ENCODE peak calls at places on chromosomes 5 and 9, in five cellular contexts. G is CD8-positive, alpha-beta memory T cell; R is Karpas-422; Z is left ventricle myocardium inferior; W is fibroblast of pulmonary artery. O is an unnamed sample.

GRCh38 chr9:135046156-135047025 is 41.1 kb upstream of the OLFM1 start:
- DNase-seq in G (no peak), R (no peak), Z (no peak), W (no peak), O (no peak)

GRCh38 chr5:178324481-178325310 is 92.1 kb upstream of the PHYKPL start:
- DNase-seq in G (no peak), R (no peak), Z (no peak), W (no peak), O (no peak)

GRCh38 chr9:135265931-135266330 is 178.5 kb downstream of the OLFM1 start:
- DNase-seq in G (no peak), R (no peak), Z (no peak), W (no peak), O (no peak)

GRCh38 chr5:33072700-33073099 is 361.6 kb downstream of the NPR3 start:
- DNase-seq in G (no peak), R (no peak), Z (no peak), W (no peak), O (no peak)

GRCh38 chr5:127505819-127506218 is 11.6 kb upstream of the PRRC1 start:
- DNase-seq in G (no peak), R (no peak), Z (no peak), W (no peak), O (no peak)

GRCh38 chr5:93053825-93054224 is 527.2 kb downstream of the NR2F1-AS1 start:
- DNase-seq in G (no peak), R (no peak), Z (no peak), W (peak; percentile 70), O (no peak)

GRCh38 chr9:115531410-115532130 is 413.6 kb upstream of the TNC start:
- DNase-seq in G (no peak), R (no peak), Z (no peak), W (peak; percentile 27), O (peak; percentile 38)

GRCh38 chr5:120344181-120344580 is 119.9 kb upstream of the PRR16 start:
- DNase-seq in G (no peak), R (no peak), Z (no peak), W (no peak), O (no peak)

GRCh38 chr9:87954230-87954629 is 20.1 kb downstream of the CDK20 start:
- DNase-seq in G (no peak), R (no peak), Z (no peak), W (no peak), O (no peak)

GRCh38 chr9:81801190-81801589 is 111.8 kb upstream of the TLE1 start:
- DNase-seq in G (no peak), R (no peak), Z (no peak), W (no peak), O (peak; percentile 67)

GRCh38 chr5:92944337-92944736 is 636.7 kb downstream of the NR2F1-AS1 start:
- DNase-seq in G (no peak), R (no peak), Z (no peak), W (no peak), O (no peak)

GRCh38 chr9:112271466-112272098 is 61.8 kb downstream of the PTBP3 start:
- DNase-seq in G (no peak), R (no peak), Z (no peak), W (no peak), O (no peak)

GRCh38 chr5:611731-612486 is at the start of gene CEP72:
- DNase-seq in G (peak; percentile 94), R (peak; percentile 97), Z (peak; percentile 92), W (peak; percentile 82), O (peak; percentile 86)

DNA sequence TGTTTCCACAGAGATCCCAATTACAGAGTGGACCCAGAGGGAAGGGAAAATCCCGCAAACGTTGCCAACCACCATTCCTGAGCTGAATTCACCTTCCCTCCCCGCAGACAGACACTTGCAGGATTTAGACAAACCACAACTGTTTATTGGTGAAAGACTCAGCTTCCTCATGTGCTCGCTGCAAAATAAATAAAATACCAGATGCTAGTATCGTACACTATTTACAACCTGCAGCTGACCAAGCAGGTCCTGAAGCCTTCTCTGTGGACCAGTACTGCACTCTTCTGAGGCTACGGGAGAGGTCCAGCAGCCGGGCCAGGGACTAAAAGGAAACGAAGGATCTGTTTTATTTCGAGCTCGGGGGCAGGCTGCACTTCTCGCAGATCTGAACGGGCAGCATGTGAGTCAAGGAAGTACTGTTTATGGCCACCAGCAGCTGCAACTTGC is 2.4 kb downstream of the CCNO start:
- DNase-seq in G (no peak), R (no peak), Z (no peak), W (no peak), O (no peak)
- H3K4me3 ChIP-seq in G (peak overlapping the region; percentile 23), R (peak overlapping the region; percentile 82), Z (peak overlapping the region; percentile 73), W (no peak overlapping the region), O (no peak overlapping the region)

GRCh38 chr5:177309351-177310191 is 2.1 kb downstream of the MXD3 start:
- DNase-seq in G (peak; percentile 81), R (peak; percentile 87), Z (peak; percentile 66), W (peak; percentile 75), O (peak; percentile 76)

GRCh38 chr5:177311361-177311722 is 356 bp downstream of the MXD3 start:
- DNase-seq in G (no peak), R (no peak), Z (no peak), W (no peak), O (peak; percentile 68)

GRCh38 chr5:177310332-177310731 is 1.4 kb downstream of the MXD3 start:
- DNase-seq in G (no peak), R (no peak), Z (no peak), W (no peak), O (no peak)

GRCh38 chr5:177311723-177312648 is at the start of gene MXD3:
- DNase-seq in G (peak; percentile 96), R (peak; percentile 99), Z (peak; percentile 98), W (peak; percentile 91), O (peak; percentile 100)

GRCh38 chr5:177310757-177311173 is 933 bp downstream of the MXD3 start:
- DNase-seq in G (no peak), R (peak; percentile 93), Z (no peak), W (peak; percentile 27), O (no peak)
- H3K4me3 ChIP-seq in G (no peak overlapping the region), R (peak overlapping the region; percentile 94), Z (peak overlapping the region; percentile 70), W (peak overlapping the region; percentile 63), O (peak overlapping the region; percentile 76)

DNA sequence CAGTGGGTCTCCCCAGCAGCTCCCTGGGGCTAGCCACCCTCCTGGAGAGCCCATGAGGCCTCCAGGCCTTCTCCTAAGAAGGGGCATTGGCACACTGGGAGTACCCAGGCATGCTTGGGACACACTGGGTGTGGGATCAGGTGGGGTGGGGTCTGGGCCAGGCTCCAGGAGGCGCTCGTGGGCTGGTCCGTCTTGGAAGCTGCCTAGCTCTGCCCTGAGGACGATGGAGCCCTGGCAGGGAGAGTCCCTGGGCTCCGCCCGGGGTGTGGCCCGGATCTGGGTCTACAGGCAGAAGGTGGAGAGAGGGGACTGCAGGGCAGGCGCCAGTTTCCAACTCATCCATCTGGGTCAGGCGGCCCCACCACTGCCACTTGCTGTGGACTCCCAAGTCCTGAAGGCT is 2.4 kb downstream of the PRRX2 start:
- DNase-seq in G (no peak), R (no peak), Z (no peak), W (no peak), O (peak; percentile 50)
- H3K4me3 ChIP-seq in G (no peak overlapping the region), R (no peak overlapping the region), Z (no peak overlapping the region), W (no peak overlapping the region), O (peak overlapping the region; percentile 60)

DNA sequence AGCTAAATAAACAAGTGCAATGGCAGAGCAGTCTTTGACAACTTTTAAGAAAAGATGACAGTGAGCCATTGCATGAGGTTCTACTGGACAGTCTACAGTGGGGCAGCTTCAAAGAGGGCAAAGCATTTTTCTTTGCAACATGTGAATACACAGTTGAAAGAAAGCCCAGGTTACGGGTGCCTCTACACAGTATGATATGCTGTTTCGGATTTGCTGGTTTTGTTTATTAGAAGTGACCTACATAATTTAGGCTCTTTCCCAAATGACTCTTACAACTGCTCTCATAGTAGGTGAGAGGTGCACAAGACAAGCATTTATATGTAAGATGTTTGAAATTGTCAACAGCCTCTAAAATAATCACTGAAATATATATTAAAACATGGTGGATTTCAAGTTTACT is 62.4 kb downstream of the MEF2C start:
- DNase-seq in G (no peak), R (peak; percentile 49), Z (no peak), W (no peak), O (no peak)
- H3K4me3 ChIP-seq in G (no peak overlapping the region), R (peak overlapping the region; percentile 42), Z (no peak overlapping the region), W (no peak overlapping the region), O (no peak overlapping the region)

GRCh38 chr9:130780865-130781504 is 54.1 kb upstream of the ABL1 start:
- DNase-seq in G (no peak), R (no peak), Z (peak; percentile 56), W (peak; percentile 99), O (peak; percentile 82)
- H3K4me3 ChIP-seq in G (no peak overlapping the region), R (no peak overlapping the region), Z (peak overlapping the region; percentile 23), W (peak overlapping the region; percentile 53), O (peak overlapping the region; percentile 32)

O was measured in MG63.